ENCODE peak calls at places on chromosomes 13 and 19, in four cellular contexts. D, T, G and F are unnamed samples.

GRCh38 chr13:99191336-99191899 is 9.2 kb upstream of the UBAC2 start:
- DNase-seq in T (no peak), D (no peak), G (no peak), F (no peak)

GRCh38 chr19:6587093-6587820 is 3.7 kb downstream of the CD70 start:
- DNase-seq in T (no peak), G (peak), D (no peak), F (peak)

GRCh38 chr13:60707878-60708277 is 310.9 kb downstream of the TDRD3 start:
- DNase-seq in D (no peak), T (no peak), G (no peak), F (no peak)

GRCh38 chr19:53545271-53546065 is 7.5 kb downstream of the ZNF331 start:
- DNase-seq in G (no peak), D (no peak), T (no peak), F (peak)

GRCh38 chr19:57682226-57682766 is 519 bp downstream of the ZNF551 start:
- DNase-seq in D (no peak), G (no peak), T (no peak), F (no peak)

GRCh38 chr19:18014197-18014596 is 6.2 kb downstream of the ARRDC2 start:
- DNase-seq in T (no peak), G (no peak), D (no peak), F (no peak)

GRCh38 chr19:49869009-49869483 is 1.7 kb upstream of the PNKP start:
- DNase-seq in D (no peak), G (no peak), T (no peak), F (no peak)

GRCh38 chr13:71290963-71291937 is 575.8 kb downstream of the DACH1 start:
- DNase-seq in G (peak), D (peak), T (no peak), F (peak)

GRCh38 chr19:43820861-43821215 is 6.3 kb upstream of the ZNF283 start:
- DNase-seq in G (no peak), T (no peak), D (no peak), F (no peak)

GRCh38 chr19:43818500-43818899 is 8.6 kb upstream of the ZNF283 start:
- DNase-seq in T (no peak), G (no peak), D (no peak), F (no peak)

GRCh38 chr19:43814663-43815352 is 12.3 kb upstream of the ZNF283 start:
- DNase-seq in D (no peak), T (no peak), G (no peak), F (no peak)

GRCh38 chr19:43820098-43820860 is 6.8 kb upstream of the ZNF283 start:
- DNase-seq in T (peak), G (no peak), D (no peak), F (peak)
- H2AFZ ChIP-seq in T (peak), G (no peak), D (no peak), F (peak)

DNA sequence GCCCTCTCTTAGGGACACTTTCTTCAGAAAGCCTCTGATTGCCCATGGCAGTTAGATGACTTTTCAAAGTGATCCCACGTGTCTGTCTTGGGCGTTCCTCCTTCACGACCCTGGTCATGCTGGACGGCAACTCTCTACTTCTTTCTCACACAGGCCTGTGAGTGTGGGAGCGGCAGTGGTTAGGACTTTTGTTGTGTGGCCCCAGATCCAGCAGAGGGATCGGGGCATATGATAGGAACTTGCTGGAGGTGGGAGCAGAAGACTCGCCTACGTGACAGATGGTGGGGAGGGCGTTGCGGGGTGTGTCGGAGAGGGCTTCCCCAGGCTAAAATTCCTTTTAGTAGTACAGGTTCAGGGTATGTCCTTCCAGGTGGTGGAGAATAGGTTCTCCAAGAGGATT is 289.5 kb upstream of the MAB21L1 start:
- DNase-seq in D (no peak), T (no peak), G (no peak), F (no peak)
- H3K9ac ChIP-seq in D (no peak), T (no peak), G (no peak), F (no peak)

DNA sequence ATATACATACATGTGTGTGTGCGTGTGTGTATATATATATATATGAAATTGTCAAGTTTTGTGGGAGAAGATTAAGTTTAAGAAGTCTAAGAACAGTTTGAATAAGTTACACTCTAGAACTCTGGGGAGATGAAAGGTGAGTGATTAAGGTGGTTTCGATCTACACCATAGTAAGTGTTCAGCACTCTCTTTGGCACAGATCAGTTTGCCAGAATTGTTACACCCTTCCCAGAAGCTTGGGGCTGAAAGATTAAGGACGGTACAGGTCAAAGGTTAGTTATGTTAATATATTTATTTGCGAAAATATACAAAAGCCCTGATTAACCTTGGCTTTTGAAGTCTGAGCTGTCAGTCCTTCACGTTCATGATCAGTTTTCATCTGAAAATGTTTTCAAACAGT is 309.1 kb downstream of the KLF5 start:
- DNase-seq in D (no peak), T (no peak), G (no peak), F (no peak)
- H2AFZ ChIP-seq in D (no peak), T (no peak), G (no peak), F (no peak)

GRCh38 chr13:26558074-26558805 is 757 bp downstream of the WASF3 start:
- DNase-seq in G (no peak), D (no peak), T (no peak), F (peak)

GRCh38 chr13:26555413-26555812 is 2.1 kb upstream of the WASF3 start:
- DNase-seq in D (no peak), T (no peak), G (no peak), F (no peak)

GRCh38 chr13:26558912-26559485 is 1.5 kb downstream of the WASF3 start:
- DNase-seq in T (no peak), D (peak), G (no peak), F (peak)

GRCh38 chr13:26557393-26558073 is at the start of gene WASF3:
- DNase-seq in G (no peak), T (peak), D (peak), F (peak)

GRCh38 chr13:26557051-26557392 is 461 bp upstream of the WASF3 start:
- DNase-seq in T (no peak), D (no peak), G (no peak), F (no peak)
- H3K9ac ChIP-seq in T (no peak), D (no peak), G (no peak), F (no peak)

GRCh38 chr19:16309653-16310052 is 15.0 kb upstream of the KLF2 start:
- DNase-seq in T (no peak), G (no peak), D (no peak), F (no peak)
- H2AFZ ChIP-seq in T (no peak), G (no peak), D (no peak), F (no peak)

DNA sequence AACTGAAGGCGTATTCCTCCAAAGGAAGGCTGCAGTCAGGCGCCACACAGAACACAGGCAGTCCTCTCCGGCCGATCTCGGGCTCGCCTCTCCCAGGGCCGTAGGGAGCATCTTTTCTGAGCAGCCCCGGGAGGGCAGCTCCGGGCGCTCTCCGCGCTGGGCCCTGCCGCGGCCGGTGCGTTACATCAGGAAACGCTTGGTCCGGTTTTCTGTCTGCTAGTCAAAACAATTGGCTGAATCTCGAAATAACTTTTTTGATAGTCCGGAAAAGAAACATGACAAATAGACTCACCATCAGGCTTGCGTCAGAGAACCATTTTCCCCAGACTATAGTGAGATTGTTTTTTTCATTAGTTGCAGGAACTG is 115.4 kb downstream of the KCNRG start:
- DNase-seq in T (no peak), G (no peak), D (no peak), F (peak)
- H3K9ac ChIP-seq in T (no peak), G (peak), D (peak), F (peak)

GRCh38 chr13:112928020-112928931 is 40.7 kb upstream of the MCF2L start:
- DNase-seq in G (no peak), T (no peak), D (no peak), F (no peak)

GRCh38 chr13:112928958-112929777 is 39.8 kb upstream of the MCF2L start:
- DNase-seq in T (no peak), G (no peak), D (peak), F (peak)

GRCh38 chr13:112931028-112931934 is 37.7 kb upstream of the MCF2L start:
- DNase-seq in T (peak), G (peak), D (peak), F (peak)

GRCh38 chr13:112930192-112930591 is 38.8 kb upstream of the MCF2L start:
- DNase-seq in D (no peak), T (no peak), G (no peak), F (no peak)

DNA sequence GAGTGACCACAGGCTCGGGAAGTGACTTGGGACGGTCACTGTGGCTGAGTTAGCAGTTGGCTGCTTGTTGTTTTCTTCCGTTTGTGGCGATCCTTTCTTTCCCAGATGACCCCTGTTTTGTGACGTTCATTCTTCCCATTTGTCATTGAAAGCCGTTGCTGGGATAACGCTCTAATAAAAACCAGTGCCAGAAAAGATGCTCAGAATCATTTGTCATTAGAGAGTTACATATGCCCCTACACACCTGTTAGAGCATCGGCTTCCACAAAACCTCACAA is 39.3 kb upstream of the MCF2L start:
- DNase-seq in D (no peak), G (no peak), T (no peak), F (no peak)
- H2AFZ ChIP-seq in D (no peak), G (no peak), T (no peak), F (no peak)